ENCODE peak calls at places on chromosomes 7 and 10, in seven cellular contexts. F is K562, I is stomach, K is spleen, Z is Panc1, G is sigmoid colon, O is suprapubic skin. A is an unnamed sample. For H3K4me1, the result is how much of the 10 kb centered on the place peaks cover.

GRCh38 chr7:65827366-65827765 is 45.5 kb upstream of the VKORC1L1 start:
- DNase-seq in O (no peak), F (no peak), K (no peak), Z (no peak), G (no peak), I (no peak), A (no peak)

GRCh38 chr10:126147866-126148578 is 240.3 kb downstream of the ADAM12 start:
- DNase-seq in Z (no peak), K (no peak), O (no peak), F (no peak), G (no peak), I (no peak), A (no peak)

GRCh38 chr7:19984231-19984632 is 210.8 kb upstream of the TMEM196 start:
- DNase-seq in Z (no peak), I (no peak), G (no peak), O (no peak), F (peak), K (peak), A (no peak)

GRCh38 chr10:35413985-35414861 is 77.9 kb downstream of the CCNY start:
- DNase-seq in I (no peak), Z (no peak), K (no peak), F (peak), G (peak), O (no peak), A (no peak)

GRCh38 chr7:87982163-87982562 is 48.1 kb downstream of the ADAM22 start:
- DNase-seq in F (no peak), I (no peak), K (no peak), G (no peak), Z (no peak), O (no peak), A (no peak)

GRCh38 chr7:142539901-142540300 is 209.4 kb upstream of the PRSS1 start:
- DNase-seq in K (no peak), O (no peak), I (no peak), G (no peak), F (no peak), Z (peak), A (no peak)

GRCh38 chr7:80775972-80776371 is 137.5 kb downstream of the CD36 start:
- DNase-seq in Z (no peak), F (no peak), G (no peak), I (no peak), K (no peak), O (no peak), A (no peak)

GRCh38 chr10:94217431-94217830 is 145.3 kb downstream of the NOC3L start:
- DNase-seq in Z (no peak), K (no peak), G (no peak), I (no peak), F (no peak), O (no peak), A (no peak)

GRCh38 chr10:133318494-133319127 is 9.9 kb downstream of the ZNF511 start:
- DNase-seq in O (no peak), K (peak), F (peak), I (peak), G (no peak), Z (no peak), A (no peak)
- TF ChIP-seq POLR2AphosphoS5 in O (no peak), K (peak), F (no peak), I (no peak), G (no peak), Z (no peak), A (no peak)

DNA sequence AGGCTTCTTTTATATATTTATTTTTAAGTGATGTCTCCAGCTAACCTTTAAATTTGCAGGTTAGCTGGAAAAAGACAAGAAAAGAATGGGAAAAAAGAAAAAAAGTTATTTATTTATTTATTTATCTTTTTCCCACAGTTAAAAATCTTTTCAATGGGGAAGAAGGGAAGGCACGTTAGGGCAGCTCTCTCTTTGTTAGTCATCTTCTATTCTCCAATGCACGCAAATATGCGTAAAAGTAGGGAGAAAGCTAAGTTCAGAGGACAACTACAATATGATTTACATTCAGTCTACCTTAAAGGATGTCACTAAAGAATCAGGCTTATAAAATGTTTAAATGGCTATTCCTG is 276 bp upstream of the GPR85 start:
- DNase-seq in K (no peak), Z (no peak), O (no peak), F (no peak), G (no peak), I (no peak), A (no peak)
- H3K4me1 ChIP-seq in K (under half), Z (under half), O (under half), F (under half), G (under half), I (under half), A (under half)

GRCh38 chr7:55533729-55534080 is 38.6 kb downstream of the VOPP1 start:
- DNase-seq in K (no peak), F (no peak), Z (no peak), I (no peak), G (no peak), O (no peak), A (no peak)
- H3K4me3 ChIP-seq in K (peak), F (no peak), Z (no peak), I (no peak), G (no peak), O (no peak), A (no peak)

GRCh38 chr7:1639071-1639470 is 31.0 kb upstream of the ELFN1 start:
- DNase-seq in F (no peak), I (no peak), Z (no peak), K (no peak), O (no peak), G (no peak), A (no peak)
- TF ChIP-seq POLR2AphosphoS5 in F (no peak), I (no peak), Z (no peak), K (no peak), O (no peak), G (no peak), A (no peak)

GRCh38 chr7:157675427-157675930 is 338.7 kb downstream of the DNAJB6 start:
- DNase-seq in F (no peak), O (peak), K (peak), Z (no peak), G (peak), I (peak), A (no peak)
- H3K4me1 ChIP-seq in F (under half), O (under half), K (under half), Z (under half), G (under half), I (under half), A (under half)

A was measured in prostate gland.